ENCODE peak calls at places on chromosomes 1 and 21, in four cellular contexts. N is PC-9; X is T-helper 1 cell; R is stimulated activated CD8-positive, alpha-beta memory T cell treated with anti-CD3 and anti-CD28 coated beads, Interleukin-2, amount 100 ng/mL, for 1 hour. I is an unnamed sample.

GRCh38 chr21:18368193-18368592 is 35.4 kb downstream of the TMPRSS15 start:
- DNase-seq in R (no peak), N (no peak), X (no peak), I (no peak)

GRCh38 chr1:160768295-160768657 is 27.7 kb upstream of the LY9 start:
- DNase-seq in X (peak), N (no peak), R (peak), I (peak)

GRCh38 chr1:36106269-36106668 is 17.6 kb downstream of the ADPRS start:
- DNase-seq in N (no peak), X (no peak), R (no peak), I (no peak)

GRCh38 chr1:1371741-1372711 is 3.0 kb downstream of the AURKAIP1 start:
- DNase-seq in N (peak), R (peak), X (peak), I (peak)

GRCh38 chr1:230279583-230279945 is 146.6 kb downstream of the PGBD5 start:
- DNase-seq in N (no peak), R (no peak), X (no peak), I (no peak)

GRCh38 chr1:9730096-9730901 is 78.8 kb downstream of the PIK3CD start:
- DNase-seq in R (no peak), N (no peak), X (no peak), I (no peak)

GRCh38 chr21:16058896-16059295 is 329.1 kb downstream of the USP25 start:
- DNase-seq in R (no peak), X (no peak), N (no peak), I (no peak)

GRCh38 chr1:7470904-7471638 is 300.0 kb upstream of the VAMP3 start:
- DNase-seq in R (no peak), X (no peak), N (peak), I (no peak)

GRCh38 chr1:108830119-108831008 is 26.5 kb downstream of the AKNAD1 start:
- DNase-seq in N (peak), X (no peak), R (no peak), I (no peak)

GRCh38 chr1:39845569-39846566 is 37.4 kb downstream of the TRIT1 start:
- DNase-seq in N (peak), R (peak), X (peak), I (no peak)

GRCh38 chr1:88302843-88303486 is 381.1 kb upstream of the PKN2 start:
- DNase-seq in N (peak), R (no peak), X (no peak), I (no peak)

GRCh38 chr1:50123071-50123470 is 14.4 kb downstream of the ELAVL4 start:
- DNase-seq in X (no peak), N (no peak), R (no peak), I (no peak)

GRCh38 chr1:19413999-19414398 is 71.3 kb downstream of the CAPZB start:
- DNase-seq in N (no peak), X (no peak), R (no peak), I (no peak)

GRCh38 chr1:233109121-233109520 is 158.7 kb downstream of the NTPCR start:
- DNase-seq in X (no peak), R (no peak), N (no peak), I (no peak)

GRCh38 chr1:115098979-115099692 is 9.8 kb upstream of the TSPAN2 start:
- DNase-seq in X (peak), R (peak), N (peak), I (peak)

GRCh38 chr1:178311164-178311563 is 185.6 kb downstream of the CLEC20A start:
- DNase-seq in X (no peak), N (no peak), R (no peak), I (no peak)

GRCh38 chr1:110672753-110673108 is 2.0 kb downstream of the KCNA3 start:
- DNase-seq in R (no peak), X (peak), N (no peak), I (no peak)

GRCh38 chr1:116486424-116486823 is 84.4 kb downstream of the CD58 start:
- DNase-seq in N (no peak), R (no peak), X (no peak), I (no peak)

GRCh38 chr1:80212958-80213357 is 1206.4 kb upstream of the ADGRL4 start:
- DNase-seq in N (no peak), R (no peak), X (no peak), I (no peak)

GRCh38 chr1:45297604-45298356 is 28.9 kb upstream of the HPDL start:
- DNase-seq in N (no peak), X (no peak), R (no peak), I (no peak)

GRCh38 chr21:45385549-45386050 is 19.4 kb upstream of the COL18A1 start:
- DNase-seq in R (no peak), N (no peak), X (no peak), I (no peak)

GRCh38 chr1:87305762-87306161 is 22.9 kb upstream of the LMO4 start:
- DNase-seq in R (no peak), N (no peak), X (no peak), I (no peak)

GRCh38 chr1:61448017-61448383 is 276.9 kb downstream of the TM2D1 start:
- DNase-seq in X (no peak), R (no peak), N (no peak), I (no peak)

GRCh38 chr21:31414601-31415000 is 70.5 kb upstream of the TIAM1 start:
- DNase-seq in R (no peak), X (no peak), N (no peak), I (no peak)

GRCh38 chr1:96596226-96596625 is 125.4 kb upstream of the PTBP2 start:
- DNase-seq in R (no peak), X (no peak), N (peak), I (no peak)

GRCh38 chr1:93979718-93980319 is 70.6 kb upstream of the GCLM start:
- DNase-seq in X (no peak), N (no peak), R (no peak), I (no peak)

GRCh38 chr1:49465486-49466185 is 558.1 kb downstream of the AGBL4 start:
- DNase-seq in R (no peak), X (no peak), N (no peak), I (no peak)

GRCh38 chr1:155645648-155646047 is 35.6 kb downstream of the MSTO1 start:
- DNase-seq in X (no peak), N (no peak), R (no peak), I (no peak)

GRCh38 chr1:16012590-16013219 is 5.1 kb downstream of the HSPB7 start:
- DNase-seq in N (peak), X (no peak), R (no peak), I (no peak)

GRCh38 chr1:230940848-230941247 is 37.8 kb downstream of the TTC13 start:
- DNase-seq in N (no peak), R (no peak), X (no peak), I (no peak)

GRCh38 chr1:229368347-229368746 is 25.5 kb upstream of the CCSAP start:
- DNase-seq in R (no peak), N (no peak), X (no peak), I (no peak)

GRCh38 chr1:15410223-15410883 is 665 bp downstream of the EFHD2 start:
- DNase-seq in R (no peak), X (no peak), N (no peak), I (peak)

I was measured in NK-92 treated with Interleukin-12 subunit alpha and Interleukin-12 subunit beta, amount 100 ng/mL, for 24 hours.